ENCODE peak calls at places on chromosomes 1 and 21, in four cellular contexts. S is endodermal cell, W is activated T-cell treated with anti-CD3 and anti-CD28 coated beads for 1 hour, R is MV-4-11. H is an unnamed sample.

GRCh38 chr1:14567903-14568302 is 30.6 kb upstream of the KAZN start:
- DNase-seq in S (no peak), W (no peak), R (no peak), H (no peak)

GRCh38 chr1:159141584-159142518 is 29.6 kb upstream of the CADM3 start:
- DNase-seq in S (peak), W (no peak), R (no peak), H (no peak)

GRCh38 chr1:224433671-224434446 is 738 bp downstream of the WDR26 start:
- DNase-seq in S (peak), W (peak), R (no peak), H (peak)

GRCh38 chr1:230827081-230827681 is 41.1 kb downstream of the C1orf198 start:
- DNase-seq in S (peak), W (no peak), R (no peak), H (no peak)

GRCh38 chr1:154220970-154221814 is 437 bp downstream of the UBAP2L start:
- DNase-seq in S (peak), W (peak), R (no peak), H (peak)

GRCh38 chr1:55727010-55727409 is 511.8 kb upstream of the USP24 start:
- DNase-seq in S (no peak), W (no peak), R (no peak), H (no peak)

GRCh38 chr1:168531605-168532345 is 12.0 kb downstream of the XCL2 start:
- DNase-seq in S (no peak), W (no peak), R (no peak), H (no peak)

GRCh38 chr1:153546796-153547559 is 1.4 kb upstream of the S100A4 start:
- DNase-seq in S (no peak), W (no peak), R (no peak), H (no peak)

GRCh38 chr1:41390573-41390972 is 29.3 kb downstream of the FOXO6 start:
- DNase-seq in S (no peak), W (no peak), R (no peak), H (no peak)

GRCh38 chr1:8427493-8427892 is 109.6 kb downstream of the SLC45A1 start:
- DNase-seq in S (no peak), W (no peak), R (peak), H (peak)

GRCh38 chr1:196910208-196910607 is 22.4 kb downstream of the CFHR4 start:
- DNase-seq in S (no peak), W (no peak), R (no peak), H (no peak)

GRCh38 chr1:111719135-111719534 is 20.1 kb downstream of the INKA2 start:
- DNase-seq in S (no peak), W (no peak), R (no peak), H (no peak)

GRCh38 chr1:3211996-3212395 is 143.0 kb downstream of the PRDM16 start:
- DNase-seq in S (no peak), W (no peak), R (no peak), H (no peak)

GRCh38 chr1:57369889-57370288 is 54.0 kb downstream of the DAB1 start:
- DNase-seq in S (no peak), W (no peak), R (no peak), H (no peak)

GRCh38 chr1:55696891-55697290 is 481.7 kb upstream of the USP24 start:
- DNase-seq in S (no peak), W (no peak), R (no peak), H (no peak)

GRCh38 chr1:230860617-230861384 is 7.5 kb downstream of the C1orf198 start:
- DNase-seq in S (no peak), W (no peak), R (peak), H (no peak)

GRCh38 chr1:161228032-161228431 is 2.2 kb downstream of the TOMM40L start:
- DNase-seq in S (no peak), W (no peak), R (no peak), H (no peak)

GRCh38 chr1:197178998-197179397 is 32.5 kb upstream of the ASPM start:
- DNase-seq in S (no peak), W (no peak), R (no peak), H (no peak)

GRCh38 chr1:147723691-147724323 is 36.6 kb downstream of the GJA5 start:
- DNase-seq in S (peak), W (no peak), R (no peak), H (no peak)

GRCh38 chr21:26801524-26801923 is 43.7 kb downstream of the ADAMTS1 start:
- DNase-seq in S (no peak), W (no peak), R (no peak), H (no peak)

GRCh38 chr1:109501644-109502367 is 7.7 kb downstream of the AMIGO1 start:
- DNase-seq in S (no peak), W (no peak), R (peak), H (no peak)

GRCh38 chr1:1761504-1762376 is 16.5 kb downstream of the NADK start:
- DNase-seq in S (no peak), W (no peak), R (no peak), H (no peak)

GRCh38 chr1:24724345-24725208 is 20.7 kb upstream of the CLIC4 start:
- DNase-seq in S (peak), W (no peak), R (no peak), H (no peak)

GRCh38 chr21:35345954-35346353 is 296.9 kb upstream of the RUNX1 start:
- DNase-seq in S (no peak), W (no peak), R (no peak), H (no peak)

GRCh38 chr1:179166663-179167417 is 62.6 kb downstream of the ABL2 start:
- DNase-seq in S (no peak), W (no peak), R (no peak), H (no peak)

GRCh38 chr1:228283043-228283371 is 75.2 kb downstream of the OBSCN start:
- DNase-seq in S (peak), W (no peak), R (no peak), H (no peak)

GRCh38 chr21:39556176-39556575 is 56.6 kb upstream of the B3GALT5 start:
- DNase-seq in S (no peak), W (no peak), R (no peak), H (no peak)

GRCh38 chr21:32463367-32463766 is 50.9 kb downstream of the EVA1C start:
- DNase-seq in S (no peak), W (no peak), R (no peak), H (no peak)

GRCh38 chr1:33346921-33347649 is 26.2 kb upstream of the A3GALT2 start:
- DNase-seq in S (no peak), W (no peak), R (peak), H (no peak)

GRCh38 chr21:45818276-45818903 is 163.2 kb upstream of the COL6A1 start:
- DNase-seq in S (no peak), W (no peak), R (peak), H (no peak)

GRCh38 chr1:36365310-36365895 is 20.3 kb downstream of the STK40 start:
- DNase-seq in S (no peak), W (no peak), R (peak), H (no peak)

GRCh38 chr1:9066945-9067807 is 2.3 kb downstream of the SLC2A5 start:
- DNase-seq in S (no peak), W (no peak), R (peak), H (no peak)

GRCh38 chr21:17921579-17922530 is 102.7 kb upstream of the C21orf91 start:
- DNase-seq in S (no peak), W (no peak), R (no peak), H (no peak)